ENCODE peak calls at places on chromosome 22, in four cellular contexts. P, A, N and C are unnamed samples.

GRCh38 chr22:23065495-23066122 is 4.7 kb upstream of the GNAZ start:
- DNase-seq in P (no peak), A (no peak), N (no peak), C (no peak)

GRCh38 chr22:35443790-35444684 is 44.1 kb downstream of the MCM5 start:
- DNase-seq in P (no peak), A (no peak), N (no peak), C (no peak)

GRCh38 chr22:50739894-50740293 is 1.9 kb downstream of the ACR start:
- DNase-seq in P (no peak), A (no peak), N (no peak), C (no peak)

GRCh38 chr22:42933783-42934144 is 76.7 kb upstream of the ARFGAP3 start:
- DNase-seq in P (no peak), A (no peak), N (no peak), C (peak)

GRCh38 chr22:24244144-24244787 is 616 bp downstream of the GGT5 start:
- DNase-seq in P (no peak), A (no peak), N (peak), C (no peak)

GRCh38 chr22:32858121-32858703 is 56.7 kb downstream of the TIMP3 start:
- DNase-seq in P (no peak), A (no peak), N (no peak), C (no peak)

GRCh38 chr22:20089977-20090729 is 10.1 kb downstream of the DGCR8 start:
- DNase-seq in P (no peak), A (no peak), N (no peak), C (no peak)

GRCh38 chr22:24333301-24333700 is 62.7 kb downstream of the SPECC1L start:
- DNase-seq in P (no peak), A (peak), N (no peak), C (no peak)

GRCh38 chr22:32237905-32238304 is 17.2 kb downstream of the SLC5A4 start:
- DNase-seq in P (no peak), A (no peak), N (no peak), C (no peak)

GRCh38 chr22:21694795-21695431 is 29.1 kb downstream of the PPIL2 start:
- DNase-seq in P (no peak), A (no peak), N (no peak), C (no peak)

GRCh38 chr22:32475428-32476010 is 908 bp downstream of the FBXO7 start:
- DNase-seq in P (no peak), A (peak), N (no peak), C (no peak)

GRCh38 chr22:28977481-28977971 is 84.1 kb downstream of the C22orf31 start:
- DNase-seq in P (no peak), A (peak), N (no peak), C (peak)

GRCh38 chr22:19877626-19878339 is 23.1 kb upstream of the GNB1L start:
- DNase-seq in P (no peak), A (no peak), N (no peak), C (no peak)

GRCh38 chr22:35642305-35642741 is 5.9 kb upstream of the APOL6 start:
- DNase-seq in P (no peak), A (no peak), N (no peak), C (peak)

GRCh38 chr22:46108564-46109473 is 41.5 kb upstream of the PPARA start:
- DNase-seq in P (no peak), A (no peak), N (peak), C (peak)

GRCh38 chr22:39205344-39206021 is 39.3 kb downstream of the PDGFB start:
- DNase-seq in P (no peak), A (peak), N (peak), C (peak)

GRCh38 chr22:22750335-22751042 is 106.1 kb downstream of the GGTLC2 start:
- DNase-seq in P (no peak), A (no peak), N (no peak), C (no peak)

GRCh38 chr22:37623075-37624016 is 14.7 kb downstream of the GGA1 start:
- DNase-seq in P (no peak), A (no peak), N (peak), C (peak)

GRCh38 chr22:35604671-35605457 is 12.3 kb downstream of the MB start:
- DNase-seq in P (no peak), A (no peak), N (peak), C (no peak)

GRCh38 chr22:24516301-24516737 is 21.2 kb downstream of the UPB1 start:
- DNase-seq in P (no peak), A (no peak), N (no peak), C (peak)

GRCh38 chr22:31253949-31254348 is 38.3 kb downstream of the PIK3IP1 start:
- DNase-seq in P (no peak), A (no peak), N (no peak), C (peak)

GRCh38 chr22:45286854-45287551 is 2.3 kb downstream of the UPK3A start:
- DNase-seq in P (no peak), A (no peak), N (no peak), C (peak)

GRCh38 chr22:35072939-35073338 is 7.0 kb downstream of the ISX start:
- DNase-seq in P (no peak), A (no peak), N (no peak), C (no peak)

GRCh38 chr22:37243402-37244113 is 511 bp downstream of the RAC2 start:
- DNase-seq in P (no peak), A (no peak), N (no peak), C (no peak)

GRCh38 chr22:45548991-45549736 is 46.5 kb downstream of the FBLN1 start:
- DNase-seq in P (no peak), A (peak), N (peak), C (no peak)

GRCh38 chr22:36162127-36163034 is 1.8 kb upstream of the APOL3 start:
- DNase-seq in P (no peak), A (no peak), N (no peak), C (no peak)

GRCh38 chr22:35894937-35895708 is 133.5 kb downstream of the RBFOX2 start:
- DNase-seq in P (no peak), A (no peak), N (no peak), C (no peak)

GRCh38 chr22:37803636-37804371 is 3.9 kb upstream of the GCAT start:
- DNase-seq in P (no peak), A (no peak), N (no peak), C (no peak)

GRCh38 chr22:28884754-28885375 is 1.5 kb downstream of the ZNRF3 start:
- DNase-seq in P (no peak), A (no peak), N (no peak), C (no peak)

GRCh38 chr22:40654522-40655167 is 18.1 kb upstream of the MRTFA start:
- DNase-seq in P (no peak), A (no peak), N (peak), C (no peak)

GRCh38 chr22:32700186-32700882 is 101.2 kb upstream of the TIMP3 start:
- DNase-seq in P (no peak), A (no peak), N (no peak), C (peak)

GRCh38 chr22:28268176-28268575 is 349.1 kb upstream of the PITPNB start:
- DNase-seq in P (no peak), A (no peak), N (no peak), C (no peak)

GRCh38 chr22:49208003-49208402 is 619.7 kb downstream of the BRD1 start:
- DNase-seq in P (no peak), A (no peak), N (no peak), C (no peak)

GRCh38 chr22:49207008-49207775 is 620.5 kb downstream of the BRD1 start:
- DNase-seq in P (no peak), A (no peak), N (no peak), C (no peak)

GRCh38 chr22:49209452-49210195 is 618.0 kb downstream of the BRD1 start:
- DNase-seq in P (no peak), A (no peak), N (no peak), C (peak)

GRCh38 chr22:49210606-49211005 is 617.1 kb downstream of the BRD1 start:
- DNase-seq in P (no peak), A (no peak), N (no peak), C (no peak)

GRCh38 chr22:49208768-49209252 is 618.9 kb downstream of the BRD1 start:
- DNase-seq in P (no peak), A (no peak), N (peak), C (no peak)
- TF ChIP-seq FOSL1 in P (no peak), A (no peak), N (no peak), C (no peak)

DNA sequence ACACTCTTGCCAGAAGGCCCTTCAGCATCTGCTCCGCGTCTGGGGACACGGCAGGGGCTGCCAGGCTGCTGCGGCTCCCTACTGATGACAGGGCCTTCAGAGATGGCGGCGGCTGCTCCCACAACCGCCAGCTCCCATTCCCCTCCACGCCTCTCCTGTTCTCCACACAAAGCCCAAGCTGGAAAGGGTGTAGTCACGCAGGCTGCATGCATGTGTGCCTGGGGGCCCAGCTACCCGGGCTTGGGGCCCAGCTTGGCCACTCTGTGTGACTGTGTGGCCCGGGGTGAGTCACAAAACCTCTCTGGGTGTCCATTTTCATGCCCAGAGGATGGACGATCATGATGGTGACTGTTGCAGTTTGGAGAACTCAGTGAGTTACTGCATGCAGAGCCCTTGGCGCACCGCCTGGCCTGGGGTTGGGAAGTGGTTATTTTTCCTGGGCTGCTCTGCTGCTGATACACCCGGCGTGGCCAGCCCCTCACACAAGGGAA is 31.7 kb upstream of the PARVB start:
- DNase-seq in P (no peak), A (no peak), N (no peak), C (no peak)
- TF ChIP-seq FOSL1 in P (no peak), A (no peak), N (no peak), C (no peak)

DNA sequence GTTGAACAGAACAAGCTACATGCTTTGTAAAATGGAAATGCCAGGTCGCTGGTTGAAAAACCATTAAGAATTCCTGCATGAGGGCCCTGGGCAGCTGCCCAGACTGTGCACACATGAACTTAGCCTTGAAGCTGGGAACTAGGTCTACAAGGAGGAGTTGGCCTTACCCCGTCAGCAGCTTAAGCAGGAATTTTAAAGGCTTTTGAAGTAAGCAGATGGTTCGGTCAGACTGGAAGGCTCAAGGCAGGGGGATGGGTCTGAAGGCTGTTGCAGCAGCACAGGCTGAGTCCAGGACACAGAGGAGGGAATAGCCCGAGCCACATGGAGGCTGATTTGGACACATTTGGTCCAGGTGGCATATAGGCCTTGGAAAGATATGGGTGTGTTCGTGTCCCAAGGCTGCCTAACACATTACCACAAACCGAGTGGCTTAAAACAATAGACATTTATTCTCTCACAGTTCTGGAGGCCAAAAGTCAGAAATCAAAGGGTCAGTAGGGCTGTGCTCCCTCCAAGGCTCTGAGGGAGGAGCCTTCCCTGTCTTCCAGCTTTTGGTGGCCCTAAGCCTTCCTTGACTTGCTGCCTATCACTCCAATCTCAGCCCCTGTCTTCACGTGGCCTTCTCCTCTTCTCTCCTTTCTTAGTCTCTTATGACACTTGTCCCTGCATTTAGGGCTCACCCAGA is 11.6 kb downstream of the LIF start:
- DNase-seq in P (no peak), A (no peak), N (no peak), C (no peak)
- TF ChIP-seq FOSL1 in P (no peak), A (no peak), N (no peak), C (no peak)

GRCh38 chr22:25700996-25701815 is 40.8 kb upstream of the MYO18B start:
- DNase-seq in P (no peak), A (no peak), N (no peak), C (no peak)
- TF ChIP-seq FOSL1 in P (no peak), A (no peak), N (no peak), C (no peak)

DNA sequence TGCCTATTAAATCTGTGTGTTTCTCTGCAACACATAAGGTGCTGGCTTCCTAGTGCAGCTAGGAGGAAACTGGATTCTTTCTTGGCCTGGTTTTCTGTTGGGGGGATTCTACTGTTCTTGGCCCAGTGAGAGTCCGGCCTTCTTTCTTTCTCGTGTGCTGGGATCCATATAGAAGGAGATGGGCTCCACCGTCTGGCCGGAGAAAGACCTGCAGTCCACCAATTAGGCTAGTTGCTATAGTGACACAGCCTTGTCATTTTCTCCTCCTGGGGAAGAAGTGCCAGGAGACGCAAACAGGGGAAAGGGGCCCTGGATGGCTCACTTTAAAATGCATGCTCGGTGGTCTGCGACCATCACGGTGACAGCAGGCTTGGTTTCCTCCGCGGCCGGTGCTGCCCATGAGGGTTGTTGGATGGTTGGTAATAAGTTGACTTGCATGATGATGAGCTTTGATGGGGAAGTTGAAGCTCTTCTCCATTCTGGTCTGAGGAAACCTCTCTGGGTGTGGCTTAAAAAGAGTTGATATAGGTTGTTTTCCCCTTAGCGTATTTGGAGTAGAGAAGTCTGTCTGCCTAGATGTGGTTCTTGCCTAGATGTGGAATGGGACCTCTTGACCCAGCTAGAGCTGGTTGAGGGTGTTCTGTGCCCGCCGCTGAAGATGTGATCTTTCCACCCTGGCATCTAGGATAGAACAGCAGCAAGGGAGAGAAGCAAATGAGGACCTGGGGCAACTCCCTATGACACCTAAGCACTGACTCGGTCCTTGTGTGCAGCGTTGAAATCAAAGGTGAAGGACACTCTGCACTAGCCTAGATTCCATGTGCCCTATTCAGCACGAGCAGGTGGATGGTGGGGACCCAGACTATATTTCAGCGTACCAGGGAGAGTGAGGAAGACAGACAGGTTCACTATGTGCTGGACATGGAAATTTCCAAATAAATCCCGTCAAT is 1335.0 kb downstream of the BRD1 start:
- DNase-seq in P (no peak), A (peak), N (peak), C (peak)
- TF ChIP-seq FOSL1 in P (no peak), A (no peak), N (no peak), C (no peak)

GRCh38 chr22:41661088-41661487 is 27.6 kb downstream of the SNU13 start:
- DNase-seq in P (no peak), A (no peak), N (no peak), C (no peak)

GRCh38 chr22:41668971-41669911 is 19.4 kb downstream of the SNU13 start:
- DNase-seq in P (no peak), A (no peak), N (no peak), C (no peak)

GRCh38 chr22:41661713-41662112 is 27.0 kb downstream of the SNU13 start:
- DNase-seq in P (no peak), A (no peak), N (no peak), C (no peak)

GRCh38 chr22:41664490-41664889 is 24.2 kb downstream of the SNU13 start:
- DNase-seq in P (no peak), A (no peak), N (no peak), C (no peak)

DNA sequence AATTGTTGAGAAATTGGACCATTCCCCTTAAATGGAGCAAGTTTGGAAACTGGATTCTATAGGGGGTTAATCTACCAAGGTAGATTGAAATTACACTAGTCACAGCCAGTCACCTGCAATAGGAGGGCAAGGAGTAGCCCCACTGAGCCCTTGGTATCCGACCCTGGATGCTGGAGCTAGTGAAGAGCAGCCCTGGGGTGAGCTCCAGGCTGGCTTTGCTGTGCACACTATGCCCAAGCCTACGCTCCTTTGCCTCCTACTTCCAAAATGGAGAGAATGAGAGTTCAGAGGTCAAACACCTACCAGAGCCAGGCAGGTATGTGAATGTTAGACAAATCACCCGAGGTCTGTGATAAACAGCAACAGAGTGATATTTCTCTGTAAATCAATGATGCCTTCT is 23.7 kb downstream of the SNU13 start:
- DNase-seq in P (no peak), A (no peak), N (no peak), C (no peak)
- TF ChIP-seq FOSL1 in P (no peak), A (no peak), N (no peak), C (no peak)